ENCODE peak calls at places on chromosomes 4 and X, in five cellular contexts. One of them, this sample, is unnamed.

GRCh38 chrX:15301924-15302323 is 13.5 kb downstream of the ASB11 start:
- DNase-seq in body of pancreas: peak; percentile 79
- DNase-seq in fibroblast of lung: peak; percentile 46
- DNase-seq in psoas muscle: peak; percentile 63
- DNase-seq in K562: no peak
- DNase-seq in this sample: no peak

GRCh38 chr4:8688041-8688907 is 95.7 kb downstream of the CPZ start:
- DNase-seq in body of pancreas: peak; percentile 25
- DNase-seq in fibroblast of lung: no peak
- DNase-seq in psoas muscle: no peak
- DNase-seq in K562: peak; percentile 79
- DNase-seq in this sample: peak; percentile 88

GRCh38 chr4:28463184-28463690 is 1602.6 kb downstream of the STIM2 start:
- DNase-seq in psoas muscle: no peak
- DNase-seq in K562: no peak
- DNase-seq in fibroblast of lung: peak; percentile 3
- DNase-seq in body of pancreas: no peak
- DNase-seq in this sample: no peak

GRCh38 chr4:955161-955921 is 18.0 kb downstream of the DGKQ start:
- DNase-seq in psoas muscle: no peak
- DNase-seq in body of pancreas: no peak
- DNase-seq in K562: no peak
- DNase-seq in fibroblast of lung: no peak
- DNase-seq in this sample: no peak

GRCh38 chr4:76055005-76055404 is 19.1 kb upstream of the CXCL11 start:
- DNase-seq in body of pancreas: no peak
- DNase-seq in psoas muscle: no peak
- DNase-seq in K562: no peak
- DNase-seq in fibroblast of lung: no peak
- DNase-seq in this sample: no peak

GRCh38 chr4:14767142-14767541 is 235.1 kb upstream of the CPEB2 start:
- DNase-seq in K562: no peak
- DNase-seq in body of pancreas: no peak
- DNase-seq in fibroblast of lung: no peak
- DNase-seq in psoas muscle: no peak
- DNase-seq in this sample: no peak

GRCh38 chr4:101953949-101954348 is 163.4 kb downstream of the BANK1 start:
- DNase-seq in fibroblast of lung: peak; percentile 2
- DNase-seq in K562: no peak
- DNase-seq in psoas muscle: no peak
- DNase-seq in body of pancreas: no peak
- DNase-seq in this sample: peak; percentile 11

GRCh38 chr4:3644849-3645627 is 112.8 kb upstream of the LRPAP1 start:
- DNase-seq in psoas muscle: no peak
- DNase-seq in body of pancreas: no peak
- DNase-seq in fibroblast of lung: peak; percentile 13
- DNase-seq in K562: peak; percentile 47
- DNase-seq in this sample: no peak

GRCh38 chr4:40623707-40624106 is 6.0 kb downstream of the RBM47 start:
- DNase-seq in fibroblast of lung: no peak
- DNase-seq in body of pancreas: no peak
- DNase-seq in K562: no peak
- DNase-seq in psoas muscle: no peak
- DNase-seq in this sample: no peak

GRCh38 chr4:128228021-128228571 is 59.5 kb downstream of the PGRMC2 start:
- DNase-seq in body of pancreas: peak; percentile 42
- DNase-seq in K562: no peak
- DNase-seq in fibroblast of lung: peak; percentile 42
- DNase-seq in psoas muscle: no peak
- DNase-seq in this sample: no peak

GRCh38 chr4:8274772-8275241 is 5.3 kb downstream of the HTRA3 start:
- DNase-seq in body of pancreas: peak; percentile 48
- DNase-seq in psoas muscle: peak; percentile 92
- DNase-seq in fibroblast of lung: peak; percentile 94
- DNase-seq in K562: no peak
- DNase-seq in this sample: no peak

GRCh38 chr4:102247041-102247440 is 98.2 kb downstream of the SLC39A8 start:
- DNase-seq in body of pancreas: no peak
- DNase-seq in fibroblast of lung: no peak
- DNase-seq in K562: no peak
- DNase-seq in psoas muscle: no peak
- DNase-seq in this sample: no peak

GRCh38 chr4:147060171-147060931 is 114.7 kb upstream of the TTC29 start:
- DNase-seq in fibroblast of lung: peak; percentile 82
- DNase-seq in body of pancreas: no peak
- DNase-seq in psoas muscle: no peak
- DNase-seq in K562: no peak
- DNase-seq in this sample: no peak

GRCh38 chr4:10917475-10918103 is 233.0 kb upstream of the CLNK start:
- DNase-seq in fibroblast of lung: peak; percentile 12
- DNase-seq in psoas muscle: no peak
- DNase-seq in K562: no peak
- DNase-seq in body of pancreas: peak; percentile 54
- DNase-seq in this sample: no peak

GRCh38 chrX:24513416-24513815 is 48.3 kb downstream of the PDK3 start:
- DNase-seq in psoas muscle: no peak
- DNase-seq in fibroblast of lung: no peak
- DNase-seq in body of pancreas: no peak
- DNase-seq in K562: no peak
- DNase-seq in this sample: no peak

GRCh38 chr4:156672924-156673323 is 298.7 kb downstream of the PDGFC start:
- DNase-seq in body of pancreas: no peak
- DNase-seq in K562: no peak
- DNase-seq in fibroblast of lung: no peak
- DNase-seq in psoas muscle: no peak
- DNase-seq in this sample: no peak

GRCh38 chr4:16833722-16834121 is 64.7 kb downstream of the LDB2 start:
- DNase-seq in K562: no peak
- DNase-seq in fibroblast of lung: no peak
- DNase-seq in body of pancreas: no peak
- DNase-seq in psoas muscle: no peak
- DNase-seq in this sample: no peak
- TF ChIP-seq CTCF in K562: no peak
- TF ChIP-seq CTCF in fibroblast of lung: no peak
- TF ChIP-seq CTCF in body of pancreas: no peak
- TF ChIP-seq CTCF in psoas muscle: no peak
- TF ChIP-seq CTCF in this sample: no peak

GRCh38 chrX:8364369-8365141 is 100.1 kb upstream of the VCX3B start:
- DNase-seq in K562: no peak
- DNase-seq in body of pancreas: peak; percentile 25
- DNase-seq in fibroblast of lung: no peak
- DNase-seq in psoas muscle: no peak
- DNase-seq in this sample: peak; percentile 47
- TF ChIP-seq CTCF in K562: no peak
- TF ChIP-seq CTCF in body of pancreas: peak; percentile 24
- TF ChIP-seq CTCF in fibroblast of lung: no peak
- TF ChIP-seq CTCF in psoas muscle: peak; percentile 42
- TF ChIP-seq CTCF in this sample: peak; percentile 22

GRCh38 chrX:114717921-114718320 is 134.0 kb downstream of the HTR2C start:
- DNase-seq in psoas muscle: no peak
- DNase-seq in K562: no peak
- DNase-seq in fibroblast of lung: no peak
- DNase-seq in body of pancreas: no peak
- DNase-seq in this sample: no peak
- TF ChIP-seq CTCF in psoas muscle: no peak
- TF ChIP-seq CTCF in K562: peak; percentile 56
- TF ChIP-seq CTCF in fibroblast of lung: no peak
- TF ChIP-seq CTCF in body of pancreas: no peak
- TF ChIP-seq CTCF in this sample: no peak

GRCh38 chrX:57155171-57155570 is 18.0 kb upstream of the SPIN2A start:
- DNase-seq in K562: no peak
- DNase-seq in fibroblast of lung: no peak
- DNase-seq in body of pancreas: no peak
- DNase-seq in psoas muscle: no peak
- DNase-seq in this sample: no peak

DNA sequence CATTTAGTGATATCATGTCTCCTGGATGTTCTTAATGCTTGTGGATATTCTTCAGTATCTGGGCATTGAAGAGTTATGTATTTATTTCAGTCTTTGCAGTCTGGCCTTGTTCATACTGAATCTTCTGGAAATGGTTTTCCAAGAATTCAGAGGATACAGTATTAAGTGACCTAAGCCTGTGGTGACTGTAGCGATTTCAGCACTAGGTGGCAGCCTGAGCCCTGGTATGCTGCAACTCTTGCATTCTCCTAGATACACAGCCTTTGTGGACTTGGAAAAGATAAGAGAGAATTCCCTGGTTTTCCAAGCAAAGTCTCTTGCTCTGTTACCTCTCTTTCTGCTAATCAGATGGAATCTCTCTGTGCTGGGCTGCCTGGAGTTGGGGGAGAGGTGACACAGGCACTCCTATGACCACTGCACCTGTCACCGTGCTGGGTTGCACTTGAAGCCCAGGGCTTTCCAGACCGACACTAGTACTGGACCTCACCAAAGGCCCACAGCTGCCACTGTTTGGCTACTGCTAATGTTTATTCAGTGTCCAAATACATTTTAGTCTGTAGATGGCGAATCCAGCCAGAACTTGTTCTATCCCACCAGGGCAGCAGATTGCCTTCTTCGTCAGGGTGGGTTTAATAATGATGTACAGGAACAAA is 19.3 kb upstream of the SPIN2A start:
- DNase-seq in fibroblast of lung: peak; percentile 8
- DNase-seq in psoas muscle: no peak
- DNase-seq in body of pancreas: peak; percentile 45
- DNase-seq in K562: no peak
- DNase-seq in this sample: peak; percentile 34
- TF ChIP-seq CTCF in fibroblast of lung: peak; percentile 25
- TF ChIP-seq CTCF in psoas muscle: peak; percentile 42
- TF ChIP-seq CTCF in body of pancreas: peak; percentile 47
- TF ChIP-seq CTCF in K562: peak; percentile 40
- TF ChIP-seq CTCF in this sample: peak; percentile 24